ENCODE peak calls at places on chromosomes 3 and 15, in ten cellular contexts. U, L, P, I, Q, S, J, O, C and N are unnamed samples.

GRCh38 chr3:53824795-53825194 is 21.4 kb downstream of the CHDH start:
- DNase-seq in Q (no peak), O (no peak), J (no peak), P (no peak), I (no peak), L (no peak), C (no peak), U (no peak), S (no peak), N (no peak)

GRCh38 chr3:51137715-51138114 is 247.4 kb upstream of the MANF start:
- DNase-seq in C (no peak), U (no peak), L (no peak), O (no peak), J (no peak), P (no peak), S (no peak), Q (no peak), I (no peak), N (no peak)

GRCh38 chr15:87633471-87633870 is 623.1 kb downstream of the NTRK3 start:
- DNase-seq in U (no peak), C (no peak), Q (no peak), J (no peak), O (no peak), L (no peak), I (no peak), S (no peak), P (no peak), N (no peak)

GRCh38 chr3:32837789-32838188 is 20.0 kb downstream of the TRIM71 start:
- DNase-seq in S (no peak), U (no peak), J (no peak), L (no peak), C (no peak), O (no peak), Q (no peak), I (no peak), P (no peak), N (no peak)

GRCh38 chr15:32998979-32999677 is 195.4 kb downstream of the FMN1 start:
- DNase-seq in P (no peak), O (no peak), S (no peak), L (no peak), U (no peak), Q (no peak), J (no peak), I (no peak), C (no peak), N (no peak)

GRCh38 chr3:11638669-11639402 is 4.9 kb downstream of the VGLL4 start:
- DNase-seq in J (no peak), U (no peak), P (no peak), L (no peak), I (peak), C (no peak), O (no peak), Q (peak), S (peak), N (no peak)

GRCh38 chr15:53384417-53384816 is 375.0 kb downstream of the WDR72 start:
- DNase-seq in O (no peak), C (no peak), L (no peak), U (no peak), Q (no peak), I (peak), P (no peak), S (peak), J (no peak), N (no peak)

GRCh38 chr3:197445886-197446631 is 109.7 kb downstream of the BDH1 start:
- DNase-seq in P (no peak), Q (no peak), L (no peak), C (no peak), S (no peak), O (no peak), J (no peak), U (no peak), I (no peak), N (no peak)

GRCh38 chr3:47283596-47284364 is 1.0 kb downstream of the KLHL18 start:
- DNase-seq in C (no peak), U (peak), P (no peak), S (no peak), I (peak), Q (peak), O (no peak), J (no peak), L (no peak), N (no peak)

GRCh38 chr3:82791241-82791640 is 1029.8 kb upstream of the GBE1 start:
- DNase-seq in U (no peak), I (no peak), J (no peak), O (no peak), L (no peak), C (no peak), S (no peak), P (no peak), Q (no peak), N (no peak)

GRCh38 chr3:118842147-118842863 is 192.3 kb downstream of the IGSF11 start:
- DNase-seq in P (no peak), I (peak), L (no peak), Q (no peak), J (no peak), C (no peak), O (no peak), S (no peak), U (no peak), N (peak)

GRCh38 chr15:58078591-58078990 is 13.1 kb upstream of the ALDH1A2 start:
- DNase-seq in C (no peak), I (no peak), S (no peak), J (no peak), L (no peak), U (no peak), O (no peak), Q (no peak), P (no peak), N (no peak)

GRCh38 chr3:173221010-173221409 is 80.0 kb upstream of the SPATA16 start:
- DNase-seq in S (peak), O (no peak), J (no peak), P (no peak), U (no peak), C (no peak), I (peak), Q (no peak), L (no peak), N (no peak)

GRCh38 chr3:13537926-13538325 is 11.0 kb upstream of the FBLN2 start:
- DNase-seq in O (peak), P (no peak), J (no peak), I (peak), U (no peak), L (no peak), C (peak), S (no peak), Q (no peak), N (no peak)